ENCODE peak calls at places on chromosome 6, in nine cellular contexts. V is ascending aorta, H is natural killer cell, Z is GM06990, F is breast epithelium, O is AG10803, N is mammary epithelial cell, K is psoas muscle, R is GM23338. Y is an unnamed sample.

GRCh38 chr6:120947111-120947510 is 387.2 kb downstream of the TBC1D32 start:
- DNase-seq in V (no peak), H (no peak), Z (no peak), F (no peak), O (no peak), N (no peak), K (no peak), R (no peak), Y (no peak)

GRCh38 chr6:4910060-4910746 is 93.6 kb downstream of the RPP40 start:
- DNase-seq in V (no peak), H (no peak), Z (no peak), F (no peak), O (no peak), N (no peak), K (no peak), R (no peak), Y (no peak)

GRCh38 chr6:133040025-133040838 is 200.9 kb upstream of the EYA4 start:
- DNase-seq in V (no peak), H (no peak), Z (peak), F (no peak), O (peak), N (peak), K (no peak), R (peak), Y (no peak)

GRCh38 chr6:1509241-1509640 is 100.5 kb upstream of the FOXC1 start:
- DNase-seq in V (no peak), H (no peak), Z (no peak), F (no peak), O (peak), N (no peak), K (no peak), R (no peak), Y (no peak)

GRCh38 chr6:81734500-81735140 is 17.9 kb downstream of the TENT5A start:
- DNase-seq in V (no peak), H (no peak), Z (no peak), F (no peak), O (no peak), N (no peak), K (no peak), R (no peak), Y (no peak)

GRCh38 chr6:128244751-128245405 is 275.5 kb downstream of the PTPRK start:
- DNase-seq in V (no peak), H (no peak), Z (no peak), F (no peak), O (peak), N (no peak), K (no peak), R (no peak), Y (no peak)

GRCh38 chr6:117265425-117266266 is at the start of gene VGLL2:
- DNase-seq in V (no peak), H (no peak), Z (peak), F (no peak), O (peak), N (peak), K (peak), R (peak), Y (peak)

GRCh38 chr6:41934278-41935189 is 7.1 kb downstream of the CCND3 start:
- DNase-seq in V (no peak), H (no peak), Z (no peak), F (no peak), O (peak), N (no peak), K (no peak), R (no peak), Y (no peak)

DNA sequence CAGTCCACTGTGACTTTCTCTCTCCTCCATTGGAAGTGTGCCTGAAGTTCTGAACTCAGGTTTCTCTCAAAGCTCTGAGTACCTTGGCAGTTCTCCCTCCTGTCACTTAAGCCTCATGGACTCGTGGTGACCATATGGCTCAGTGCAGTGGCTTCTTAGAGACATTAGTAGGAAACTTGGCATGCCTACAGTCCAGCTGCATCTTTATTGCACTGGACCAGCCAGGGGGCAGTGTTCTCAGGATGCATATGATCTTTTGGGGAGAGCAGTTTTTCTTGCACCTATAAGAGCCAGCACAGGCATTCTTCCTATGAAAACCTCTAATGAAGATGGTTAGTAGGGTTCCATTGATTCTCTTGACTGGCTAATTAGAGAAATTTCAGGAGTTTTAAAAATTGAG is 47.5 kb upstream of the KCNK16 start:
- DNase-seq in V (no peak), H (no peak), Z (no peak), F (no peak), O (no peak), N (no peak), K (no peak), R (no peak), Y (no peak)
- TF ChIP-seq CTCF in V (no peak), H (no peak), Z (no peak), F (no peak), O (peak), N (peak), K (no peak), R (peak), Y (no peak)

DNA sequence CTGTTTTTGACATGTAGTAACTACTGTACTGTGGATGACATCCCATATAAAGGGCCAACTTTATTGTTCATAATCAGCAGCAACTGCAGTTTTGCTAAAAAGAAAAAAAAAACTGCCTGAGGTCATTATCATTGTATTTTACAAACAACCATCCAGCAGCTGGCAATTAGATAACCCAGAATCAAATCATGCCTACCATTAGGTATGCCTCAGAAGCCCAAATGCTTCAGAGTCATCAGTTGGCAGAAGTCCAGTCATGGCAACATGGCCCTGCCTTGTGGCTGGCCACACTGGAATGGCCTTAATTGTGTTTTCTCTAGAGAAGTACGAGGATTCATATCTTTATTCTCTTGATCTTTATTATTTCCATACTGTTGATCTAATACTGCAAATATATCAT is 462.4 kb upstream of the NRSN1 start:
- DNase-seq in V (no peak), H (no peak), Z (no peak), F (no peak), O (no peak), N (no peak), K (no peak), R (no peak), Y (no peak)
- TF ChIP-seq CTCF in V (no peak), H (no peak), Z (no peak), F (no peak), O (no peak), N (no peak), K (no peak), R (no peak), Y (no peak)

DNA sequence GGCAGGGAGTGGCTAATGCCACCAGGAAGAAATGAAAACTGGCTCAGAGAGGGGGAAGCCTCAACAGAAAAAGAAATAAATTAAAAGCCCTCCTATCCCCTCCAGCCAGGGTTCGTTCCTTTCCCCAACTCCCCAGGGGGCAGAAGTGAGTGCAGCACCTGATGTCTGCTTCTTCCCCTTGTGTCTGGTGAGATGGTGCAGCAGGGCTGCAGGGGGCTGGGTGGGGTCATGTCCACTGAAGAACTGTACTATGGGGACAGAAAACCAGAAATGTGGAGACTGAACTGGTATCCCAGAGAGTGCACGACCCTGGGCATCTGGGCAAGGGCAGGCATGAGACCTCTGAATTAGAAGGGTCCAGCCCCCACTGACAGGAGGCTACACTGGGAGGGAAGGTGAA is 4.0 kb downstream of the EGFL8 start:
- DNase-seq in V (no peak), H (no peak), Z (no peak), F (no peak), O (no peak), N (no peak), K (no peak), R (no peak), Y (no peak)
- TF ChIP-seq CTCF in V (no peak), H (no peak), Z (no peak), F (no peak), O (no peak), N (no peak), K (no peak), R (no peak), Y (no peak)

DNA sequence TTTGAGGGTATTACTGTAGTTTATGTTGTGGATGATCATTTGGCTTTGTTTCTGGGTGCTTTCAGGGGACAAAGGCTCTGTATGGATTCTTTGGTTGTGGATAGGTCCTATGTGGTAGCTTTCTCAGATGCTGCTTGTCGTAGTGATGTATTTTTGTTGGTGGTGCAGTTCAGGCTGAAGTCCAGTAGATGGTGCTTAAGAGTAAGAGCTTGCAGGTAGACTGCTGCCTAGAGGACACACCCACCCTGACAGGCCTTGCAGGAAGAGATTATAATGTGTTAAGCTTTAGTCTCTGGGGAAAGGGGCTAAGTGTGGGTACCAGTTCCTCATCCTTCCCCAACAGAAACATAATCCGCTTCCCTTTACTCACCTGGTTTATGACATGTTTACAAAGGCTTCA is 62.6 kb upstream of the ADGRB3 start:
- DNase-seq in V (no peak), H (no peak), Z (no peak), F (no peak), O (no peak), N (peak), K (no peak), R (peak), Y (no peak)
- TF ChIP-seq CTCF in V (no peak), H (no peak), Z (peak), F (no peak), O (peak), N (peak), K (peak), R (peak), Y (no peak)

DNA sequence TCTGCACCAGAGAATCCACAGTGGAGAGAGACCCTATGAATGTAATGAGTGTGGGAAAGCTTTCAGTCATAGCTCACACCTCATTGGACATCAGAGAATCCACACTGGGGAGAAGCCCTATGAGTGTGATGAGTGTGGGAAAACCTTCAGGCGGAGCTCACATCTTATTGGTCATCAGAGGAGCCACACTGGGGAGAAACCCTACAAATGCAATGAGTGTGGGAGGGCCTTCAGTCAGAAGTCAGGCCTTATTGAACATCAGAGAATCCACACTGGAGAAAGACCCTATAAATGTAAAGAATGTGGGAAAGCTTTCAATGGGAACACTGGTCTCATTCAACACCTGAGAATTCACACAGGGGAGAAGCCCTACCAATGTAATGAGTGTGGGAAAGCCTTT is 11.9 kb downstream of the ZKSCAN8 start:
- DNase-seq in V (no peak), H (no peak), Z (no peak), F (no peak), O (no peak), N (no peak), K (no peak), R (no peak), Y (no peak)
- TF ChIP-seq CTCF in V (no peak), H (no peak), Z (no peak), F (no peak), O (no peak), N (no peak), K (no peak), R (no peak), Y (no peak)

GRCh38 chr6:69878795-69879194 is 12.4 kb downstream of the COL19A1 start:
- DNase-seq in V (no peak), H (no peak), Z (no peak), F (no peak), O (no peak), N (no peak), K (no peak), R (no peak), Y (no peak)
- TF ChIP-seq CTCF in V (no peak), H (no peak), Z (no peak), F (no peak), O (no peak), N (no peak), K (no peak), R (no peak), Y (no peak)